ENCODE peak calls at places on chromosomes 3 and 15, in eight cellular contexts. C is heart left ventricle, D is K562, P is choroid plexus epithelial cell, Q is transverse colon, B is MM.1S, G is psoas muscle, O is ascending aorta. S is an unnamed sample.

GRCh38 chr3:40851836-40852235 is 327.1 kb downstream of the ZNF621 start:
- DNase-seq in D (no peak), O (no peak), P (no peak), Q (no peak), B (no peak), G (no peak), C (no peak), S (no peak)

GRCh38 chr3:191476053-191476787 is 15.3 kb downstream of the PYDC2 start:
- DNase-seq in G (no peak), B (no peak), D (no peak), P (no peak), C (no peak), O (no peak), Q (no peak), S (no peak)

GRCh38 chr15:98677345-98678059 is 29.2 kb downstream of the IGF1R start:
- DNase-seq in D (no peak), B (no peak), G (no peak), C (no peak), O (no peak), P (no peak), Q (no peak), S (no peak)

GRCh38 chr3:54104084-54104483 is 18.3 kb upstream of the CACNA2D3 start:
- DNase-seq in B (no peak), D (no peak), C (no peak), P (no peak), O (no peak), Q (no peak), G (no peak), S (no peak)

GRCh38 chr3:122183521-122183892 is at the start of gene CASR:
- DNase-seq in D (no peak), O (no peak), G (no peak), C (no peak), P (peak), Q (peak), B (no peak), S (no peak)

GRCh38 chr3:37953995-37954394 is 36.6 kb upstream of the VILL start:
- DNase-seq in B (no peak), O (no peak), C (no peak), D (no peak), P (no peak), Q (no peak), G (no peak), S (no peak)

GRCh38 chr15:85543741-85544155 is 163.3 kb downstream of the AKAP13 start:
- DNase-seq in Q (peak), G (peak), P (no peak), O (peak), B (no peak), C (peak), D (no peak), S (no peak)

GRCh38 chr3:127403795-127404194 is 115.9 kb upstream of the PRR20G start:
- DNase-seq in C (no peak), P (no peak), Q (no peak), O (no peak), D (no peak), G (no peak), B (no peak), S (no peak)

GRCh38 chr3:103052236-103052830 is 617.5 kb downstream of the ZPLD1 start:
- DNase-seq in P (no peak), C (no peak), D (no peak), B (no peak), O (peak), Q (peak), G (peak), S (no peak)

GRCh38 chr15:92647467-92648163 is 8.0 kb downstream of the FAM174B start:
- DNase-seq in B (no peak), O (no peak), G (no peak), D (no peak), Q (no peak), C (no peak), P (no peak), S (no peak)

GRCh38 chr15:96322401-96323249 is 7.9 kb upstream of the NR2F2 start:
- DNase-seq in G (peak), Q (no peak), B (no peak), C (peak), O (peak), D (no peak), P (peak), S (no peak)

GRCh38 chr3:14403636-14404395 is 1.4 kb downstream of the SLC6A6 start:
- DNase-seq in D (no peak), O (peak), Q (peak), G (peak), B (no peak), P (no peak), C (peak), S (no peak)

GRCh38 chr3:187807086-187807862 is 62.0 kb upstream of the BCL6 start:
- DNase-seq in Q (no peak), P (peak), G (no peak), B (no peak), D (no peak), C (no peak), O (no peak), S (no peak)

GRCh38 chr15:60871731-60872130 is 357.4 kb downstream of the RORA start:
- DNase-seq in D (no peak), C (no peak), O (no peak), G (no peak), Q (no peak), P (peak), B (no peak), S (no peak)

GRCh38 chr15:84833447-84833846 is 16.3 kb downstream of the ALPK3 start:
- DNase-seq in P (peak), O (peak), C (peak), D (no peak), Q (no peak), B (no peak), G (no peak), S (no peak)

GRCh38 chr3:13524979-13525669 is 23.8 kb upstream of the FBLN2 start:
- DNase-seq in B (no peak), Q (no peak), D (no peak), G (peak), P (peak), C (no peak), O (no peak), S (no peak)

GRCh38 chr3:14343338-14344112 is 58.9 kb upstream of the SLC6A6 start:
- DNase-seq in P (no peak), O (no peak), B (no peak), G (no peak), C (no peak), D (no peak), Q (no peak), S (no peak)

GRCh38 chr3:78402720-78403119 is 1362.8 kb downstream of the ROBO2 start:
- DNase-seq in Q (no peak), B (no peak), G (no peak), O (no peak), D (no peak), P (no peak), C (no peak), S (no peak)

GRCh38 chr15:75347222-75348033 is 589 bp downstream of the NEIL1 start:
- DNase-seq in Q (peak), O (peak), P (peak), B (peak), C (peak), G (peak), D (peak), S (no peak)

GRCh38 chr3:185242642-185243041 is 11.2 kb downstream of the EHHADH start:
- DNase-seq in C (no peak), B (no peak), Q (no peak), D (no peak), P (no peak), O (no peak), G (no peak), S (no peak)

GRCh38 chr15:66178531-66178910 is 75.0 kb downstream of the MEGF11 start:
- DNase-seq in G (no peak), B (no peak), Q (no peak), O (no peak), D (no peak), C (no peak), P (no peak), S (no peak)

GRCh38 chr15:73924258-73924921 is 1.9 kb upstream of the LOXL1 start:
- DNase-seq in P (peak), G (peak), O (peak), C (no peak), Q (no peak), D (no peak), B (no peak), S (no peak)

GRCh38 chr3:48222616-48223513 is at the start of gene CAMP:
- DNase-seq in O (peak), G (peak), Q (peak), P (peak), D (no peak), B (no peak), C (peak), S (no peak)

GRCh38 chr3:179265875-179266274 is 15.0 kb upstream of the KCNMB3 start:
- DNase-seq in D (no peak), O (no peak), B (no peak), Q (no peak), G (no peak), P (no peak), C (no peak), S (no peak)

GRCh38 chr15:22954326-22954725 is 25.8 kb downstream of the CYFIP1 start:
- DNase-seq in B (no peak), D (no peak), O (peak), G (peak), Q (no peak), C (no peak), P (no peak), S (no peak)

GRCh38 chr3:4498446-4498845 is 5.3 kb downstream of the ITPR1 start:
- DNase-seq in O (no peak), Q (no peak), G (no peak), D (no peak), C (no peak), P (no peak), B (no peak), S (no peak)

DNA sequence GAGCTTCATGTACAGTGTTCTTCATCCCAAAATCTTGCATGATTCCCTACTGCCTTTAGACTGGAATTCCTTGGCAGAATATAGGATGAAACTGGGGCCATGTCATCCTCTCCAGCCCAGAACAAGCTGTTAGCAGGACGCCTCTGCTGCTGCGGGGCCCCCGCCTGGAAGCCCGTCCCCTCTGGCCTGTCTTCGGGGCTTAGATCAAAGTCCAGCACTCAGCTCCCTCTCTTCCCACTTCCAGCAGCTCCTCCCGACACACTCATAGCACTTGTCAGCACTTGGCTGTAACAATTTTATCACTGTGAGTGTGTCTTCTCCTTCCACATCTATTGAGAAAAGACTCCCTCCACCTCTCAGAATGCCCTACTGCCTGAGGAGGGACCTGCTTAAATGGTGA is 111.9 kb upstream of the HACD2 start:
- DNase-seq in C (no peak), B (no peak), G (no peak), P (no peak), D (no peak), Q (no peak), O (no peak), S (no peak)
- H3K4me3 ChIP-seq in C (peak), B (no peak), G (peak), P (no peak), D (no peak), Q (peak), O (peak), S (no peak)

DNA sequence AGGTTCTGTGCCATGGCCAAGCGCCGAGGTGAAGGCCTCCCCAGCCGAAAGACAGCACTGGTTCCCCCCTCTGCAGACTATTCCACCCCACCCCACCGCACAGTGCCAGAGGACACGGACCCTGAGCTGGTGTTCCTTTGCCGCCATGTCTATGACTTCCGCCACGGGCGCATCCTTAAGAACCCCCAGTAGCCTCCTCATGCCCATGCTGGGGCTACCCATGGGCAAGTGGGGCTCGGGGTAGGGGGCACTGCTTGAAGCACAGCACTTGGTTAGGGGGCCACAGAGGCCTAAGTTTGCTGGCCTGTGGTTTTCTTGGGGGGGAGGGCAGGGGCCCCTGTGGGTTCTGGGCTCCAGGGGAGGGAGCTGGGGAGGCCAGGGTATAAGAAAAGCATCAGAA is 4.8 kb upstream of the CHST14 start:
- DNase-seq in C (no peak), D (no peak), P (no peak), Q (no peak), B (no peak), G (peak), O (no peak), S (no peak)
- TF ChIP-seq CTCF in C (no peak), D (no peak), P (no peak), Q (no peak), B (no peak), G (no peak), O (no peak), S (no peak)

DNA sequence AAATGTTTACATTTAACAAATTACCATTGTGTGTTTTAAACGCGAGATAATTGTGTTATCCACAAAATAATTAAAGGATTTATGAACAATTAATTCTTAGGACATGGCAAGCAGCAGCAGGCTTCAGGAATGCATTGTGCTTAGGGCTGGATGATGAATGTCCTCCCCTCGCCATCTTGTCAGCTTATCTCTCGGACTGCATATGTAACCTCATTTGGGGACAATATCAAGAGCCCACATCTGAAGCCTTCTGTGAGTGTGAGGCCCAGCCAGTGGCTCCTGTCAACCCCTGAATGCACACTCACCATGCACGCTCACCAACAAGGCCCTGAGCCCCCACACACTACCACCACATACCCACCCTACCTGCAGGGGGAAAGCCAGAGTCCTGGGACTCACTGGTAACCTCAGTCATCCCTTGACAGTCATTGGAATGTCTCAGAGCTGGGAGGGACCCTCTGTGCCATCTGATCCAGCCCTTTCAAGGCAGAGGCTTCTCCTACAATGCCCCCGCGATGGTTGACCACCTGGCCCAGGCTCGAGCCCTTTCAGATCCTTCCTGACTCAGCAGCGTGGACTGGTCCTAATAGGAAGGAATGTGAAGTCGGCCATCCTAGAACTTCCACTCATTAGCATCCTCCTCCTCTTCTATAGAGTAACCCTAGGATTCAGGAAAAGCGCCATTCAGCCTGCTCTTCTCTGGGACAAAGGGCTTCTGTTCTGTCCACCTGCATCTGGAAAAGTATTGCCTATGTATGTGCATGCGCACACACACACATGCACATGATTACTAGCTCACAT is 38.2 kb downstream of the MRPL46 start:
- DNase-seq in G (no peak), B (no peak), O (no peak), P (no peak), D (peak), C (no peak), Q (no peak), S (no peak)
- H3K4me3 ChIP-seq in G (no peak), B (no peak), O (no peak), P (no peak), D (no peak), C (no peak), Q (no peak), S (no peak)

DNA sequence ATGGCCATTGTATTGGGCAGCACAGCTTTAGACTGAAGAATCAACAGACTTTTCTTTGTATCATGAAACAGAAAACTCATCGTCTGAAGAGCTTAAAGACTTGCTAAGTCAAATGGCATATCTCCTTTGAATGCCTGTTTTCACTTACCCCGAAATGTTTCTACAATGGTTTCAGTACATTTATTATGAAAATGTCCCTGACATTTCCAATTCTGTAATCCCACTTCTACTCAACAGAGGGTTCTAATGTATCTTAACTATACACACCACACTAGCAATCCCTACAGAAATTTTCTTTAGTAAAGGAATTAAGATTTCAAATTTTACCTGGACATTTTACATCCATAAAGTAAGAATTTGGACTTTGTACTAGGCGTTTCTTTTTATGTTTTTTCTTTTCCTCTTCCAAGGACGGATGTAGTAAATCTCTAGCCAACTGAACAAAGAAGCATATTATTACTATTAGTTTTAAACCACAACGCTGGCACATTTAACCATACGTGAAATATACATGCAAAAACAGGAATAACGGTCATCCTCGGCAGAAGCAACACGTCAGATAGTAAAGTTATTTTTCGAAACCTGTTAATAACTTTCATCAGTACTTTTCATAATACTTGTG is 1.1 kb downstream of the RPS27L start:
- DNase-seq in C (no peak), G (no peak), B (peak), P (no peak), Q (no peak), O (no peak), D (no peak), S (no peak)
- TF ChIP-seq CTCF in C (no peak), G (no peak), B (no peak), P (no peak), Q (no peak), O (peak), D (no peak), S (no peak)

GRCh38 chr3:57758686-57759085 is 2.6 kb downstream of the SLMAP start:
- DNase-seq in C (no peak), Q (no peak), B (no peak), D (no peak), G (no peak), P (peak), O (no peak), S (no peak)
- H3K4me3 ChIP-seq in C (peak), Q (no peak), B (peak), D (peak), G (peak), P (peak), O (peak), S (peak)

GRCh38 chr15:28021281-28022039 is 77.7 kb downstream of the OCA2 start:
- DNase-seq in B (peak), O (no peak), C (peak), P (peak), Q (peak), D (peak), G (no peak), S (peak)
- TF ChIP-seq CTCF in B (no peak), O (peak), C (peak), P (peak), Q (peak), D (peak), G (peak), S (peak)

DNA sequence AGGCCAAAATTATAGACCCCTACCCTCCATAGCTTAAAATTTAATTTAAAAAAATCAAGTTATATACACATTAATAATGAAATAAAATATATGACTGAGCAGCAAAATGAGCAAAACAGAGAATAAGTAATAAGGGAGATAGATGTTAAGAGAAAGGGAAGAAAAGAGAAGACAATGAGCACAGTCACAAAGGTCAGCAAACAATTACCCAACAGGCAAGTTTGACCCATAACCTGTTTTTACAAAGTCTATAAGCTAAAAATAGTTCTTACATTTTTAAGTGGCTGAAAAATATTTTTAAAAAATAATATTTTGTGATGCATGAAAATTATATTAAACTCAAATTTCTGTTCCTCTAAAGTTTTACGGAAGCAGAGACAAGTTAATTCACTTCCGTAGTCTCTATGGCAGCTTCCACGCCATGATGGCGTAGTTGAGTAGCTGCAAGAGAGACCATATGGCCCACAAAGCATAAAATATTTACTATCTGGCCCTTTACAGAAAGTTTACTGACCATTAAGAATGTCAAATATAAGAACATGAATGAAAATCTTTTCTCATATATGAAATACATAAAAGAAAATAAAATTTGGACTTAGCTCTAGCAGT is 47.5 kb downstream of the ACAP2 start:
- DNase-seq in C (no peak), Q (no peak), O (no peak), B (no peak), G (no peak), D (no peak), P (no peak), S (no peak)
- H3K4me3 ChIP-seq in C (no peak), Q (no peak), O (no peak), B (no peak), G (no peak), D (no peak), P (no peak), S (no peak)

GRCh38 chr3:59575113-59576001 is 525.5 kb upstream of the CFAP20DC start:
- DNase-seq in Q (peak), G (peak), B (peak), P (peak), C (peak), O (peak), D (peak), S (peak)
- TF ChIP-seq CTCF in Q (peak), G (peak), B (peak), P (peak), C (peak), O (peak), D (peak), S (peak)

S was measured in retinal pigment epithelial cell.